ENCODE peak calls at places on chromosomes 12 and 14, in ten cellular contexts. One of them, this sample, is unnamed.

GRCh38 chr14:21498540-21499526 is 12.3 kb downstream of the METTL3 start:
- DNase-seq in neural crest cell: peak
- DNase-seq in WERI-Rb-1: peak
- DNase-seq in choroid plexus epithelial cell: peak
- DNase-seq in tibial artery: no peak
- DNase-seq in PC-3: peak
- DNase-seq in A673: peak
- DNase-seq in B cell: no peak
- DNase-seq in thoracic aorta: no peak
- DNase-seq in GM06990: no peak
- DNase-seq in this sample: peak

GRCh38 chr14:70771781-70772212 is 37.5 kb downstream of the MAP3K9 start:
- DNase-seq in WERI-Rb-1: no peak
- DNase-seq in thoracic aorta: no peak
- DNase-seq in PC-3: no peak
- DNase-seq in choroid plexus epithelial cell: peak
- DNase-seq in GM06990: no peak
- DNase-seq in B cell: no peak
- DNase-seq in A673: peak
- DNase-seq in tibial artery: no peak
- DNase-seq in neural crest cell: no peak
- DNase-seq in this sample: no peak

GRCh38 chr12:11778703-11779102 is 129.2 kb downstream of the ETV6 start:
- DNase-seq in B cell: no peak
- DNase-seq in choroid plexus epithelial cell: no peak
- DNase-seq in PC-3: no peak
- DNase-seq in A673: peak
- DNase-seq in neural crest cell: no peak
- DNase-seq in thoracic aorta: no peak
- DNase-seq in tibial artery: no peak
- DNase-seq in GM06990: no peak
- DNase-seq in WERI-Rb-1: no peak
- DNase-seq in this sample: no peak

GRCh38 chr12:99390707-99391106 is 256.8 kb upstream of the GARIN6 start:
- DNase-seq in choroid plexus epithelial cell: no peak
- DNase-seq in neural crest cell: peak
- DNase-seq in A673: no peak
- DNase-seq in GM06990: no peak
- DNase-seq in WERI-Rb-1: peak
- DNase-seq in thoracic aorta: no peak
- DNase-seq in PC-3: peak
- DNase-seq in tibial artery: no peak
- DNase-seq in B cell: no peak
- DNase-seq in this sample: no peak

GRCh38 chr12:1605129-1606020 is 11.0 kb upstream of the FBXL14 start:
- DNase-seq in B cell: peak
- DNase-seq in choroid plexus epithelial cell: peak
- DNase-seq in neural crest cell: peak
- DNase-seq in thoracic aorta: no peak
- DNase-seq in WERI-Rb-1: peak
- DNase-seq in tibial artery: peak
- DNase-seq in A673: peak
- DNase-seq in PC-3: peak
- DNase-seq in GM06990: peak
- DNase-seq in this sample: peak

GRCh38 chr14:32939254-32940065 is 781 bp downstream of the NPAS3 start:
- DNase-seq in A673: peak
- DNase-seq in B cell: peak
- DNase-seq in PC-3: peak
- DNase-seq in WERI-Rb-1: peak
- DNase-seq in thoracic aorta: no peak
- DNase-seq in tibial artery: peak
- DNase-seq in neural crest cell: peak
- DNase-seq in choroid plexus epithelial cell: peak
- DNase-seq in GM06990: no peak
- DNase-seq in this sample: peak

GRCh38 chr14:103696466-103697071 is 18.7 kb downstream of the XRCC3 start:
- DNase-seq in tibial artery: no peak
- DNase-seq in thoracic aorta: no peak
- DNase-seq in PC-3: no peak
- DNase-seq in A673: peak
- DNase-seq in choroid plexus epithelial cell: peak
- DNase-seq in WERI-Rb-1: no peak
- DNase-seq in GM06990: no peak
- DNase-seq in B cell: no peak
- DNase-seq in neural crest cell: no peak
- DNase-seq in this sample: no peak

GRCh38 chr12:23756416-23756815 is 193.1 kb downstream of the SOX5 start:
- DNase-seq in neural crest cell: no peak
- DNase-seq in thoracic aorta: no peak
- DNase-seq in WERI-Rb-1: no peak
- DNase-seq in tibial artery: no peak
- DNase-seq in PC-3: no peak
- DNase-seq in A673: no peak
- DNase-seq in GM06990: no peak
- DNase-seq in B cell: no peak
- DNase-seq in choroid plexus epithelial cell: no peak
- DNase-seq in this sample: no peak

GRCh38 chr12:2215709-2216560 is 163.1 kb downstream of the CACNA1C start:
- DNase-seq in WERI-Rb-1: no peak
- DNase-seq in neural crest cell: no peak
- DNase-seq in B cell: no peak
- DNase-seq in tibial artery: no peak
- DNase-seq in choroid plexus epithelial cell: peak
- DNase-seq in GM06990: no peak
- DNase-seq in PC-3: no peak
- DNase-seq in A673: peak
- DNase-seq in thoracic aorta: no peak
- DNase-seq in this sample: no peak

GRCh38 chr12:52203126-52203921 is 11.5 kb upstream of the KRT80 start:
- DNase-seq in thoracic aorta: peak
- DNase-seq in B cell: no peak
- DNase-seq in WERI-Rb-1: no peak
- DNase-seq in A673: peak
- DNase-seq in neural crest cell: no peak
- DNase-seq in GM06990: no peak
- DNase-seq in choroid plexus epithelial cell: no peak
- DNase-seq in tibial artery: peak
- DNase-seq in PC-3: peak
- DNase-seq in this sample: peak

GRCh38 chr12:127363392-127363791 is 903.6 kb upstream of the TMEM132C start:
- DNase-seq in A673: peak
- DNase-seq in neural crest cell: peak
- DNase-seq in WERI-Rb-1: peak
- DNase-seq in choroid plexus epithelial cell: peak
- DNase-seq in GM06990: no peak
- DNase-seq in B cell: no peak
- DNase-seq in thoracic aorta: no peak
- DNase-seq in PC-3: peak
- DNase-seq in tibial artery: no peak
- DNase-seq in this sample: no peak

GRCh38 chr12:8648598-8649205 is 13.9 kb downstream of the MFAP5 start:
- DNase-seq in PC-3: no peak
- DNase-seq in WERI-Rb-1: no peak
- DNase-seq in tibial artery: no peak
- DNase-seq in thoracic aorta: no peak
- DNase-seq in B cell: no peak
- DNase-seq in GM06990: peak
- DNase-seq in A673: no peak
- DNase-seq in neural crest cell: no peak
- DNase-seq in choroid plexus epithelial cell: no peak
- DNase-seq in this sample: peak

GRCh38 chr12:51751657-51752056 is 96.9 kb downstream of the FIGNL2 start:
- DNase-seq in B cell: no peak
- DNase-seq in GM06990: no peak
- DNase-seq in tibial artery: peak
- DNase-seq in A673: peak
- DNase-seq in PC-3: no peak
- DNase-seq in WERI-Rb-1: no peak
- DNase-seq in neural crest cell: no peak
- DNase-seq in choroid plexus epithelial cell: no peak
- DNase-seq in thoracic aorta: no peak
- DNase-seq in this sample: no peak

GRCh38 chr14:101600891-101601602 is 39.8 kb downstream of the DIO3 start:
- DNase-seq in tibial artery: no peak
- DNase-seq in choroid plexus epithelial cell: no peak
- DNase-seq in B cell: no peak
- DNase-seq in thoracic aorta: no peak
- DNase-seq in neural crest cell: no peak
- DNase-seq in WERI-Rb-1: no peak
- DNase-seq in GM06990: no peak
- DNase-seq in PC-3: no peak
- DNase-seq in A673: no peak
- DNase-seq in this sample: no peak

GRCh38 chr14:24774167-24774915 is 140.4 kb upstream of the GZMB start:
- DNase-seq in B cell: no peak
- DNase-seq in neural crest cell: no peak
- DNase-seq in thoracic aorta: no peak
- DNase-seq in PC-3: no peak
- DNase-seq in choroid plexus epithelial cell: no peak
- DNase-seq in tibial artery: no peak
- DNase-seq in WERI-Rb-1: no peak
- DNase-seq in A673: no peak
- DNase-seq in GM06990: no peak
- DNase-seq in this sample: no peak

DNA sequence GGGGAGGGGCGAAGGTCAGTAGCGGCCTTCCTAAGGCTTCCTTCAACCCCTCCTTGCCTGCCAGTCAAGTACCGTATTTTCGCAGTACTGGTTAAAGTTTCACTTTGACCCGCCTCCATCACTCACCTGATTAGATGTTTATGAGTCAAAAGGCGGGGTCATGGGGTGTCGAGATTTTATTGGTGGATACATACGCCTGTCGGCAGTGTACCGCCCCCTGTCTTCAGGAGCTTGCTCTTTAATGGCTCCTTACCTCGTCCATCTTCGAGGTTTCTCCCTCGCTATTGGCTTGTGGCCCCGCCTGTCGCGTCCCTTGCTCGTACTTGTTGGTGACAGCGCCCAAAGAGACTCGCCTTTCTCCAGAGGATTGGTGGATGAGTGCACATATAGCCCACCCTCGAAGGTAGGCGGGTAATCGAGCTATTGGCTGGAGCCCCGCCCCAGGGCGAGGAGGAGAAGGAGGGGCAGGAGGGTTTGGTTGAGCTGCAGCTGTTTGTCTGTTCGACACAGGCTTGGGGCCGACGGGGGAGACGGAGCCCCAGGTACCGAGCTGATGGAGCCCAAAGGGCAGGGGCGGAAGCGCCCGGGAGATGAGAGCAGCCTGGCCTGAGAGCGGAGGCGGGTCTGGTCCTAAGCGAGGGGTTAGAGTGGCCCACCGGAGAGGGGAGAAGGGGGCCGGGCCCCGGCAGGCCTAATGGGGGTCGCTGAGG is at the start of gene RAB5B:
- DNase-seq in WERI-Rb-1: peak
- DNase-seq in thoracic aorta: peak
- DNase-seq in neural crest cell: peak
- DNase-seq in A673: peak
- DNase-seq in PC-3: peak
- DNase-seq in GM06990: peak
- DNase-seq in B cell: peak
- DNase-seq in tibial artery: peak
- DNase-seq in choroid plexus epithelial cell: peak
- DNase-seq in this sample: peak
- TF ChIP-seq CTCF in WERI-Rb-1: no peak
- TF ChIP-seq CTCF in thoracic aorta: no peak
- TF ChIP-seq CTCF in neural crest cell: no peak
- TF ChIP-seq CTCF in A673: no peak
- TF ChIP-seq CTCF in PC-3: no peak
- TF ChIP-seq CTCF in GM06990: no peak
- TF ChIP-seq CTCF in B cell: no peak
- TF ChIP-seq CTCF in tibial artery: peak
- TF ChIP-seq CTCF in choroid plexus epithelial cell: peak
- TF ChIP-seq CTCF in this sample: no peak

GRCh38 chr12:31589896-31590729 is 823 bp downstream of the DENND5B start:
- DNase-seq in B cell: peak
- DNase-seq in neural crest cell: peak
- DNase-seq in PC-3: peak
- DNase-seq in A673: peak
- DNase-seq in tibial artery: peak
- DNase-seq in WERI-Rb-1: peak
- DNase-seq in choroid plexus epithelial cell: peak
- DNase-seq in thoracic aorta: peak
- DNase-seq in GM06990: peak
- DNase-seq in this sample: peak
- TF ChIP-seq CTCF in B cell: no peak
- TF ChIP-seq CTCF in neural crest cell: no peak
- TF ChIP-seq CTCF in PC-3: no peak
- TF ChIP-seq CTCF in A673: peak
- TF ChIP-seq CTCF in tibial artery: no peak
- TF ChIP-seq CTCF in WERI-Rb-1: no peak
- TF ChIP-seq CTCF in choroid plexus epithelial cell: no peak
- TF ChIP-seq CTCF in thoracic aorta: no peak
- TF ChIP-seq CTCF in GM06990: peak
- TF ChIP-seq CTCF in this sample: no peak

DNA sequence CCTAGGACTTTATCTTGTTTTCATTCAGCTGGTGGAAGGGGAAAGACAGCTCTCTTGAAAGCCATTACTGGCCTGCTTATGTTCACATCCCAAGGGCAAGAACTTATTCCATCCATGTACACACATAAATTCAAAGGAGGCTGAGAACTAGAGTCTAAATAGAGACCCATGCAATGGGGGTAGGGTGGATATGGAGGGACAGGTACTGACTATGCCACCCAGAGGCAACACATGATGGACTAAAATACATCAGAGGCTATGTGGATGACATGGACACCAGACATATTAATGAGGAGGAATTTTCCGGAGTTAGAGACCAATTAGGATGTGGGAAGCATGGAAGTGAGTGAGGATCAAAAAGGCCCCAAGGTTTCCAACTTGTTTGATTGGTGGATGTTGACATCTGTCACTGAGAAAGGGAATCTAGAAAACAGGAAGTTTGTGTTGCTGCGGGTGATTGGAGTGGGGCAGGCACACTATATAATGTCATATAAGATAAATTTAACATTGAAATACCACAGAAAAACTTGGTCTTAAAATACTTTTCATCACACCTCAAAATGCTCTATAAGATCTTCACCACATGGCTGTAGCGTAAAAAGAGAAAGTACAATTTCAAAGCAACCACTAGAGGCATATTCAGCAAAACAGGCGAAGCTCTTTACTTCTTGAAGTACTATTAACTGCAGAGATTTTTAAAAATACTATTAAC is 130.4 kb downstream of the GRIP1 start:
- DNase-seq in A673: no peak
- DNase-seq in WERI-Rb-1: no peak
- DNase-seq in B cell: no peak
- DNase-seq in PC-3: peak
- DNase-seq in neural crest cell: no peak
- DNase-seq in choroid plexus epithelial cell: peak
- DNase-seq in GM06990: no peak
- DNase-seq in thoracic aorta: no peak
- DNase-seq in tibial artery: no peak
- DNase-seq in this sample: no peak
- TF ChIP-seq CTCF in A673: peak
- TF ChIP-seq CTCF in WERI-Rb-1: no peak
- TF ChIP-seq CTCF in B cell: peak
- TF ChIP-seq CTCF in PC-3: peak
- TF ChIP-seq CTCF in neural crest cell: peak
- TF ChIP-seq CTCF in choroid plexus epithelial cell: peak
- TF ChIP-seq CTCF in GM06990: peak
- TF ChIP-seq CTCF in thoracic aorta: no peak
- TF ChIP-seq CTCF in tibial artery: no peak
- TF ChIP-seq CTCF in this sample: peak

GRCh38 chr12:100669922-100670321 is 96.4 kb downstream of the GAS2L3 start:
- DNase-seq in WERI-Rb-1: no peak
- DNase-seq in tibial artery: no peak
- DNase-seq in choroid plexus epithelial cell: no peak
- DNase-seq in neural crest cell: no peak
- DNase-seq in A673: no peak
- DNase-seq in GM06990: no peak
- DNase-seq in thoracic aorta: no peak
- DNase-seq in B cell: no peak
- DNase-seq in PC-3: no peak
- DNase-seq in this sample: no peak
- TF ChIP-seq CTCF in WERI-Rb-1: no peak
- TF ChIP-seq CTCF in tibial artery: no peak
- TF ChIP-seq CTCF in choroid plexus epithelial cell: no peak
- TF ChIP-seq CTCF in neural crest cell: no peak
- TF ChIP-seq CTCF in A673: no peak
- TF ChIP-seq CTCF in GM06990: no peak
- TF ChIP-seq CTCF in thoracic aorta: no peak
- TF ChIP-seq CTCF in B cell: no peak
- TF ChIP-seq CTCF in PC-3: no peak
- TF ChIP-seq CTCF in this sample: no peak

This sample was measured in GM13977.